ENCODE peak calls at places on chromosomes 5 and 9, in four cellular contexts. Q is glomerular endothelial cell, M is astrocyte of the spinal cord, G is AG04449. Y is an unnamed sample.

GRCh38 chr9:35801328-35802128 is 10.1 kb downstream of the NPR2 start:
- DNase-seq in Q (no peak), M (no peak), G (no peak), Y (no peak)

GRCh38 chr5:35762368-35762767 is 94.3 kb upstream of the IL7R start:
- DNase-seq in Q (no peak), M (no peak), G (no peak), Y (no peak)

GRCh38 chr5:41057940-41058339 is 13.2 kb downstream of the MROH2B start:
- DNase-seq in Q (no peak), M (no peak), G (no peak), Y (no peak)

GRCh38 chr9:81411961-81412360 is 277.4 kb downstream of the TLE1 start:
- DNase-seq in Q (no peak), M (peak; percentile 60), G (no peak), Y (no peak)

GRCh38 chr5:145761282-145761681 is 73.9 kb downstream of the PRELID2 start:
- DNase-seq in Q (no peak), M (no peak), G (no peak), Y (no peak)

GRCh38 chr5:147504001-147504400 is 5.9 kb downstream of the DPYSL3 start:
- DNase-seq in Q (no peak), M (peak; percentile 61), G (no peak), Y (peak; percentile 67)

GRCh38 chr5:43233946-43234345 is 41.9 kb downstream of the NIM1K start:
- DNase-seq in Q (no peak), M (no peak), G (no peak), Y (no peak)

GRCh38 chr5:178473858-178474257 is 116.3 kb downstream of the COL23A1 start:
- DNase-seq in Q (no peak), M (no peak), G (no peak), Y (no peak)

GRCh38 chr5:165497707-165498106 is 1992.3 kb downstream of the MAT2B start:
- DNase-seq in Q (no peak), M (no peak), G (no peak), Y (no peak)

GRCh38 chr5:180862645-180863044 is 1.6 kb upstream of the ZFP62 start:
- DNase-seq in Q (no peak), M (no peak), G (no peak), Y (no peak)

GRCh38 chr5:169954786-169955185 is 25.5 kb downstream of the INSYN2B start:
- DNase-seq in Q (no peak), M (no peak), G (no peak), Y (no peak)

GRCh38 chr5:73901045-73901444 is 275.0 kb downstream of the ARHGEF28 start:
- DNase-seq in Q (no peak), M (peak; percentile 64), G (no peak), Y (peak; percentile 77)

GRCh38 chr5:139416651-139417050 is 12.8 kb upstream of the SPATA24 start:
- DNase-seq in Q (no peak), M (no peak), G (no peak), Y (no peak)

GRCh38 chr5:10593531-10594181 is 29.8 kb downstream of the ANKRD33B start:
- DNase-seq in Q (no peak), M (no peak), G (no peak), Y (no peak)

GRCh38 chr9:122095010-122095767 is 2.1 kb upstream of the TTLL11 start:
- DNase-seq in Q (peak; percentile 52), M (peak; percentile 79), G (no peak), Y (peak; percentile 36)

GRCh38 chr5:180331647-180331950 is 21.5 kb downstream of the GFPT2 start:
- DNase-seq in Q (no peak), M (no peak), G (no peak), Y (no peak)